ENCODE peak calls at places on chromosome 14, in five cellular contexts. One of them, this sample, is unnamed. For H3K4me1, the result is how much of the 10 kb centered on the place peaks cover.

GRCh38 chr14:71532349-71532748 is 399.9 kb upstream of the RGS6 start:
- DNase-seq in HCT116: no peak
- DNase-seq in H9: no peak
- DNase-seq in thoracic aorta: no peak
- DNase-seq in left ventricle myocardium inferior: no peak
- DNase-seq in this sample: no peak

GRCh38 chr14:101595887-101596721 is 34.8 kb downstream of the DIO3 start:
- DNase-seq in thoracic aorta: no peak
- DNase-seq in H9: no peak
- DNase-seq in HCT116: no peak
- DNase-seq in left ventricle myocardium inferior: peak
- DNase-seq in this sample: no peak

GRCh38 chr14:32224731-32225377 is 21.8 kb upstream of the RNU6-8 start:
- DNase-seq in HCT116: no peak
- DNase-seq in thoracic aorta: no peak
- DNase-seq in H9: no peak
- DNase-seq in left ventricle myocardium inferior: no peak
- DNase-seq in this sample: no peak

GRCh38 chr14:20624495-20625070 is 16.9 kb downstream of the OR6S1 start:
- DNase-seq in HCT116: no peak
- DNase-seq in H9: peak
- DNase-seq in left ventricle myocardium inferior: peak
- DNase-seq in thoracic aorta: no peak
- DNase-seq in this sample: peak

GRCh38 chr14:74404435-74404834 is 21.6 kb downstream of the SYNDIG1L start:
- DNase-seq in thoracic aorta: no peak
- DNase-seq in left ventricle myocardium inferior: no peak
- DNase-seq in HCT116: no peak
- DNase-seq in H9: no peak
- DNase-seq in this sample: no peak

GRCh38 chr14:100900837-100901390 is 2.6 kb downstream of the RTL1 start:
- DNase-seq in thoracic aorta: no peak
- DNase-seq in HCT116: peak
- DNase-seq in H9: peak
- DNase-seq in left ventricle myocardium inferior: no peak
- DNase-seq in this sample: peak

GRCh38 chr14:40219032-40219431 is 786.8 kb upstream of the FBXO33 start:
- DNase-seq in HCT116: no peak
- DNase-seq in left ventricle myocardium inferior: no peak
- DNase-seq in thoracic aorta: no peak
- DNase-seq in H9: no peak
- DNase-seq in this sample: no peak

GRCh38 chr14:24171422-24172260 is at the start of gene REC8:
- DNase-seq in H9: peak
- DNase-seq in left ventricle myocardium inferior: peak
- DNase-seq in HCT116: no peak
- DNase-seq in thoracic aorta: peak
- DNase-seq in this sample: peak

GRCh38 chr14:20970983-20971704 is 15.9 kb downstream of the RNASE2 start:
- DNase-seq in left ventricle myocardium inferior: peak
- DNase-seq in thoracic aorta: peak
- DNase-seq in HCT116: peak
- DNase-seq in H9: peak
- DNase-seq in this sample: peak

GRCh38 chr14:55588259-55588699 is 8.3 kb downstream of the KTN1 start:
- DNase-seq in thoracic aorta: no peak
- DNase-seq in HCT116: no peak
- DNase-seq in H9: no peak
- DNase-seq in left ventricle myocardium inferior: no peak
- DNase-seq in this sample: no peak

GRCh38 chr14:33876274-33876673 is 74.6 kb downstream of the EGLN3 start:
- DNase-seq in HCT116: no peak
- DNase-seq in thoracic aorta: no peak
- DNase-seq in left ventricle myocardium inferior: no peak
- DNase-seq in H9: no peak
- DNase-seq in this sample: no peak
- TF ChIP-seq CTCF in HCT116: no peak
- TF ChIP-seq CTCF in thoracic aorta: no peak
- TF ChIP-seq CTCF in left ventricle myocardium inferior: no peak
- TF ChIP-seq CTCF in H9: no peak
- TF ChIP-seq CTCF in this sample: no peak

GRCh38 chr14:47935332-47935731 is 259.9 kb upstream of the MDGA2 start:
- DNase-seq in H9: no peak
- DNase-seq in HCT116: no peak
- DNase-seq in left ventricle myocardium inferior: no peak
- DNase-seq in thoracic aorta: no peak
- DNase-seq in this sample: no peak

DNA sequence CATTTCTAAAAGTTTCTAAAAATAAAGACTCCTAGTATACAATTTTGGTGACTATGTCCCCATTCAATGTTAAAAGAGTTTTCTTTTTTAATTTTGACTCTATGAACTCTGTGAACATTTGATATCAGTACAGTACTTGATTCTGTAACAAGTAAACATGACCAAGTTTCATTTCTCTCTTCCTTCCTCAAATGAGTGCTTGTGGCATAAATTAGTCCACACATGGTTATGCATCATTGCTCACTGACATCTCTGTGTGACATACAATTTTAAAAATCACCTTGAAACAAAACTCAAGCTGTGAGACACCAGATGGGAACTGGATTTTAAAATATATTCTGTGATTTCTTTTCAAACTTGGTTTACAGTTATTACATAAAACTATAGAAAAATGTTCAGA is 253.9 kb upstream of the MDGA2 start:
- DNase-seq in thoracic aorta: no peak
- DNase-seq in left ventricle myocardium inferior: no peak
- DNase-seq in HCT116: no peak
- DNase-seq in H9: no peak
- DNase-seq in this sample: no peak
- H3K4me1 ChIP-seq in thoracic aorta: under half
- H3K4me1 ChIP-seq in left ventricle myocardium inferior: under half
- H3K4me1 ChIP-seq in HCT116: under half
- H3K4me1 ChIP-seq in H9: under half
- H3K4me1 ChIP-seq in this sample: under half

DNA sequence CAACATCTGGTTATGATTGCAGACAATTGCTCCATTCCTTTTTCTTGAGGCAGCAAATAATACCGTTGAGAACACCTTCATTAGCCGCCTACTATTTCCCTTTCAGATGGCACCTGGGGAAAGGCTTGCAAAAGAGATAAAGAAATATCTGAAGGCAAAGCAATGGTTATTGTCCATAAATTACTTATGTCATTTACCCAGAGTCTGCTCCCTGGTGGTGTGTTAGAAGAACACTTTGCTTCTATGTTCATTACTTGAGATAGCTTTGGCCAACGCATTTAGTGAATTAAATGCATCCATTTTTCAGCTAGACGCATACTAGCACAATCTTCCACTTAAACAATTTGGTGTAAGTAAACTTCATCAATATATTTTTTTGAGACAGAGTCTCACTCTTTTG is 377.7 kb downstream of the KCNH5 start:
- DNase-seq in HCT116: no peak
- DNase-seq in H9: no peak
- DNase-seq in left ventricle myocardium inferior: no peak
- DNase-seq in thoracic aorta: no peak
- DNase-seq in this sample: no peak
- TF ChIP-seq CTCF in HCT116: no peak
- TF ChIP-seq CTCF in H9: peak
- TF ChIP-seq CTCF in left ventricle myocardium inferior: no peak
- TF ChIP-seq CTCF in thoracic aorta: no peak
- TF ChIP-seq CTCF in this sample: no peak

GRCh38 chr14:89540009-89540829 is 123.2 kb upstream of the FOXN3 start:
- DNase-seq in thoracic aorta: no peak
- DNase-seq in left ventricle myocardium inferior: no peak
- DNase-seq in HCT116: no peak
- DNase-seq in H9: no peak
- DNase-seq in this sample: no peak
- H3K4me1 ChIP-seq in thoracic aorta: under half
- H3K4me1 ChIP-seq in left ventricle myocardium inferior: under half
- H3K4me1 ChIP-seq in HCT116: under half
- H3K4me1 ChIP-seq in H9: under half
- H3K4me1 ChIP-seq in this sample: under half

GRCh38 chr14:22848391-22849164 is 12.2 kb downstream of the MMP14 start:
- DNase-seq in thoracic aorta: peak
- DNase-seq in left ventricle myocardium inferior: peak
- DNase-seq in H9: peak
- DNase-seq in HCT116: no peak
- DNase-seq in this sample: no peak

GRCh38 chr14:22845821-22846625 is 9.6 kb downstream of the MMP14 start:
- DNase-seq in HCT116: no peak
- DNase-seq in left ventricle myocardium inferior: no peak
- DNase-seq in H9: no peak
- DNase-seq in thoracic aorta: no peak
- DNase-seq in this sample: no peak

GRCh38 chr14:22847661-22848341 is 11.4 kb downstream of the MMP14 start:
- DNase-seq in thoracic aorta: no peak
- DNase-seq in HCT116: no peak
- DNase-seq in H9: no peak
- DNase-seq in left ventricle myocardium inferior: no peak
- DNase-seq in this sample: no peak

GRCh38 chr14:22845103-22845394 is 8.7 kb downstream of the MMP14 start:
- DNase-seq in thoracic aorta: no peak
- DNase-seq in H9: no peak
- DNase-seq in left ventricle myocardium inferior: no peak
- DNase-seq in HCT116: no peak
- DNase-seq in this sample: no peak

GRCh38 chr14:22846811-22847307 is 10.5 kb downstream of the MMP14 start:
- DNase-seq in H9: no peak
- DNase-seq in HCT116: no peak
- DNase-seq in thoracic aorta: no peak
- DNase-seq in left ventricle myocardium inferior: no peak
- DNase-seq in this sample: no peak
- TF ChIP-seq CTCF in H9: no peak
- TF ChIP-seq CTCF in HCT116: no peak
- TF ChIP-seq CTCF in thoracic aorta: no peak
- TF ChIP-seq CTCF in left ventricle myocardium inferior: no peak
- TF ChIP-seq CTCF in this sample: no peak

GRCh38 chr14:22497144-22497423 is 91.9 kb downstream of the DAD1 start:
- DNase-seq in H9: no peak
- DNase-seq in left ventricle myocardium inferior: no peak
- DNase-seq in thoracic aorta: no peak
- DNase-seq in HCT116: no peak
- DNase-seq in this sample: no peak

GRCh38 chr14:22493753-22494152 is 95.3 kb downstream of the DAD1 start:
- DNase-seq in left ventricle myocardium inferior: no peak
- DNase-seq in H9: no peak
- DNase-seq in HCT116: no peak
- DNase-seq in thoracic aorta: no peak
- DNase-seq in this sample: no peak

GRCh38 chr14:22492601-22493000 is 96.4 kb downstream of the DAD1 start:
- DNase-seq in thoracic aorta: no peak
- DNase-seq in H9: no peak
- DNase-seq in HCT116: no peak
- DNase-seq in left ventricle myocardium inferior: no peak
- DNase-seq in this sample: no peak

GRCh38 chr14:22493143-22493542 is 95.9 kb downstream of the DAD1 start:
- DNase-seq in H9: no peak
- DNase-seq in HCT116: no peak
- DNase-seq in left ventricle myocardium inferior: no peak
- DNase-seq in thoracic aorta: no peak
- DNase-seq in this sample: no peak

DNA sequence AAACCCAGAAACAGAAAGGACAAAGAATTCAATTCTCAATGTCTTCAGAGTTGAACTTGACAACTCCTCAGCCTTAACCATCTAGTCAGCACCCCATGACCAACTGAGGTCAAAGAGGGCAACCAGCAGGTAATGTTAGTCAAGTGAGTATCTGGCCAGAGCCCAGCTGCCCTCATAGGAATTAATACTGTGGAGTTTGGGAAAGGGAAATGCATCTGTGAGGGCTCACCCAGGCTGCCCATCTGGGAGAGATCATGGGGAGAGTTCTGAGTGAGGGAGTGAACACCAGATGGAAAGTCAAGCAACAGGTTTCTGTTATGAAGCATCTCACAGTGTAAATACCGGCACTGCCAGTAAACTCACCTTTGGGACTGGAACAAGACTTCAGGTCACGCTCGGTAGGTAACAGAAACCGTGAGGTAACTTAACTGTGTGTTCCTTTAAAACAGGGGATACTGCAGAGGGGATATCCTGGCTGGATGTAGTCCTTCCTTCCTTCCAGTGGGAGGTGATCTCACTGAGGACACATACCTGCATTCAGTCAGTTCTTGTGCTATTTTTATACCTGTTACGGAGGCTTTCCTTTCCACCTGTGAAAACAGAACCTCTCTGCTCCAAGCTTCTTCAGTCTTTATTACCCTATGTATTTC is 94.4 kb downstream of the DAD1 start:
- DNase-seq in HCT116: no peak
- DNase-seq in left ventricle myocardium inferior: no peak
- DNase-seq in thoracic aorta: no peak
- DNase-seq in H9: no peak
- DNase-seq in this sample: no peak
- H3K4me1 ChIP-seq in HCT116: under half
- H3K4me1 ChIP-seq in left ventricle myocardium inferior: half or more
- H3K4me1 ChIP-seq in thoracic aorta: under half
- H3K4me1 ChIP-seq in H9: under half
- H3K4me1 ChIP-seq in this sample: under half

GRCh38 chr14:92670177-92670576 is 78.2 kb downstream of the LGMN start:
- DNase-seq in left ventricle myocardium inferior: no peak
- DNase-seq in H9: no peak
- DNase-seq in HCT116: no peak
- DNase-seq in thoracic aorta: no peak
- DNase-seq in this sample: peak
- TF ChIP-seq CTCF in left ventricle myocardium inferior: no peak
- TF ChIP-seq CTCF in H9: no peak
- TF ChIP-seq CTCF in HCT116: no peak
- TF ChIP-seq CTCF in thoracic aorta: no peak
- TF ChIP-seq CTCF in this sample: peak

GRCh38 chr14:103058209-103059055 is 1.1 kb upstream of the CDC42BPB start:
- DNase-seq in HCT116: no peak
- DNase-seq in thoracic aorta: no peak
- DNase-seq in left ventricle myocardium inferior: no peak
- DNase-seq in H9: no peak
- DNase-seq in this sample: no peak
- H3K4me1 ChIP-seq in HCT116: under half
- H3K4me1 ChIP-seq in thoracic aorta: under half
- H3K4me1 ChIP-seq in left ventricle myocardium inferior: half or more
- H3K4me1 ChIP-seq in H9: under half
- H3K4me1 ChIP-seq in this sample: under half

DNA sequence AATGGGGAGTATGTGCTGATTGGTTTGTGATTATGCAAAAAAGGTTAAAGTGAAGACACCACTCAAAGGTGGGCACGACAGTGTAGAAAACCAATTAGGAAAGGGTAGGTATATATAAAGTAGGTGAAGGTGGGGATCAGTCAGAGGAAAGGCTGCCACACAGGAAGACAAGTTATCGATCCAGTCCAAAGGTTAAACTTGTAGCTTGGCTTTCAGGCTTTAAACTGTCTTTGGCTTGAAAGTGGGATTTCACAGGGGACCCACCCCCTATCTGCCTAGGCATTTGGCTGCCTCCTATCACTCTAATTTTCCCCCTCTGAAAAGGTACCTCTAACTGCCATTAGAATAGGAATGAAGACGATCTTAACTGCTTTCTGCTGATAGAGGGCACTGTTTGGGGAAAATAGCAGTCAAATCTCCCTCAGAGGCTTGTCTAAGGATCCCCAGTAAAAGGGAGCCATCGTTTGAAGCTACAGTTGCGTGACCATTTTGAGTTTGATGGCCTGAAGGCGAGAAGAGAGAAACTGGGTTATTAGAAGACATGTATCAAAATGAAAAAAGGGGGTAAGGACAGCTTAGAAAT is 250.2 kb downstream of the GPHN start:
- DNase-seq in HCT116: no peak
- DNase-seq in H9: peak
- DNase-seq in thoracic aorta: no peak
- DNase-seq in left ventricle myocardium inferior: no peak
- DNase-seq in this sample: no peak
- TF ChIP-seq CTCF in HCT116: no peak
- TF ChIP-seq CTCF in H9: peak
- TF ChIP-seq CTCF in thoracic aorta: no peak
- TF ChIP-seq CTCF in left ventricle myocardium inferior: no peak
- TF ChIP-seq CTCF in this sample: no peak

This sample was measured in ascending aorta.